ENCODE peak calls at places on chromosomes 16 and 17, in five cellular contexts. One of them, this sample, is unnamed.

GRCh38 chr17:40646791-40647548 is 648 bp downstream of the SMARCE1 start:
- DNase-seq in GM12864: peak; percentile 26
- DNase-seq in Calu3: no peak
- DNase-seq in OCI-LY7: peak; percentile 73
- DNase-seq in stromal cell of bone marrow: no peak
- DNase-seq in this sample: no peak

GRCh38 chr16:28301154-28301553 is 8.8 kb downstream of the SBK1 start:
- DNase-seq in GM12864: no peak
- DNase-seq in Calu3: no peak
- DNase-seq in OCI-LY7: no peak
- DNase-seq in stromal cell of bone marrow: no peak
- DNase-seq in this sample: no peak

GRCh38 chr17:44004761-44005526 is 522 bp downstream of the NAGS start:
- DNase-seq in GM12864: no peak
- DNase-seq in Calu3: peak; percentile 32
- DNase-seq in OCI-LY7: no peak
- DNase-seq in stromal cell of bone marrow: no peak
- DNase-seq in this sample: no peak

GRCh38 chr16:53504665-53505064 is 1.7 kb upstream of the AKTIP start:
- DNase-seq in GM12864: no peak
- DNase-seq in Calu3: peak; percentile 18
- DNase-seq in OCI-LY7: no peak
- DNase-seq in stromal cell of bone marrow: peak; percentile 26
- DNase-seq in this sample: no peak

GRCh38 chr17:62692721-62693431 is 65.4 kb downstream of the MRC2 start:
- DNase-seq in GM12864: no peak
- DNase-seq in Calu3: peak; percentile 26
- DNase-seq in OCI-LY7: no peak
- DNase-seq in stromal cell of bone marrow: no peak
- DNase-seq in this sample: peak; percentile 33

GRCh38 chr17:45425984-45426413 is 6.7 kb downstream of the ARHGAP27 start:
- DNase-seq in GM12864: no peak
- DNase-seq in Calu3: no peak
- DNase-seq in OCI-LY7: no peak
- DNase-seq in stromal cell of bone marrow: no peak
- DNase-seq in this sample: no peak

GRCh38 chr17:13597723-13598347 is 3.9 kb downstream of the HS3ST3A1 start:
- DNase-seq in GM12864: peak; percentile 3
- DNase-seq in Calu3: peak; percentile 33
- DNase-seq in OCI-LY7: peak; percentile 49
- DNase-seq in stromal cell of bone marrow: peak; percentile 35
- DNase-seq in this sample: peak; percentile 67

GRCh38 chr17:4852504-4853075 is 19.4 kb downstream of the MINK1 start:
- DNase-seq in GM12864: no peak
- DNase-seq in Calu3: peak; percentile 25
- DNase-seq in OCI-LY7: no peak
- DNase-seq in stromal cell of bone marrow: peak; percentile 29
- DNase-seq in this sample: no peak

GRCh38 chr16:89618114-89618999 is 4.9 kb downstream of the DPEP1 start:
- DNase-seq in GM12864: no peak
- DNase-seq in Calu3: no peak
- DNase-seq in OCI-LY7: no peak
- DNase-seq in stromal cell of bone marrow: no peak
- DNase-seq in this sample: peak; percentile 28

GRCh38 chr17:62760059-62760887 is 47.8 kb downstream of the MARCHF10 start:
- DNase-seq in GM12864: no peak
- DNase-seq in Calu3: no peak
- DNase-seq in OCI-LY7: no peak
- DNase-seq in stromal cell of bone marrow: no peak
- DNase-seq in this sample: no peak

GRCh38 chr17:48134912-48135480 is 27.4 kb downstream of the SNX11 start:
- DNase-seq in GM12864: no peak
- DNase-seq in Calu3: no peak
- DNase-seq in OCI-LY7: peak; percentile 24
- DNase-seq in stromal cell of bone marrow: no peak
- DNase-seq in this sample: no peak

GRCh38 chr17:9241371-9241712 is 220.0 kb downstream of the NTN1 start:
- DNase-seq in GM12864: no peak
- DNase-seq in Calu3: no peak
- DNase-seq in OCI-LY7: no peak
- DNase-seq in stromal cell of bone marrow: no peak
- DNase-seq in this sample: no peak

GRCh38 chr16:31456988-31457360 is 2.3 kb upstream of the ARMC5 start:
- DNase-seq in GM12864: no peak
- DNase-seq in Calu3: no peak
- DNase-seq in OCI-LY7: no peak
- DNase-seq in stromal cell of bone marrow: no peak
- DNase-seq in this sample: no peak

GRCh38 chr17:33086041-33086440 is 94.4 kb downstream of the SPACA3 start:
- DNase-seq in GM12864: no peak
- DNase-seq in Calu3: no peak
- DNase-seq in OCI-LY7: no peak
- DNase-seq in stromal cell of bone marrow: no peak
- DNase-seq in this sample: no peak

GRCh38 chr16:21166561-21166961 is 8.1 kb downstream of the LDAF1 start:
- DNase-seq in GM12864: no peak
- DNase-seq in Calu3: no peak
- DNase-seq in OCI-LY7: no peak
- DNase-seq in stromal cell of bone marrow: no peak
- DNase-seq in this sample: no peak

GRCh38 chr17:36808181-36808661 is 129.1 kb upstream of the LHX1 start:
- DNase-seq in GM12864: no peak
- DNase-seq in Calu3: no peak
- DNase-seq in OCI-LY7: no peak
- DNase-seq in stromal cell of bone marrow: no peak
- DNase-seq in this sample: no peak

GRCh38 chr17:62740066-62740465 is 68.0 kb downstream of the MARCHF10 start:
- DNase-seq in GM12864: no peak
- DNase-seq in Calu3: no peak
- DNase-seq in OCI-LY7: no peak
- DNase-seq in stromal cell of bone marrow: no peak
- DNase-seq in this sample: no peak

GRCh38 chr17:80279895-80280294 is 19.2 kb downstream of the RNF213 start:
- DNase-seq in GM12864: no peak
- DNase-seq in Calu3: no peak
- DNase-seq in OCI-LY7: no peak
- DNase-seq in stromal cell of bone marrow: peak; percentile 67
- DNase-seq in this sample: no peak

GRCh38 chr16:85286970-85287814 is 174.9 kb upstream of the CIBAR2 start:
- DNase-seq in GM12864: no peak
- DNase-seq in Calu3: no peak
- DNase-seq in OCI-LY7: no peak
- DNase-seq in stromal cell of bone marrow: no peak
- DNase-seq in this sample: no peak

GRCh38 chr16:1045363-1046270 is 26.9 kb upstream of the SSTR5 start:
- DNase-seq in GM12864: no peak
- DNase-seq in Calu3: no peak
- DNase-seq in OCI-LY7: no peak
- DNase-seq in stromal cell of bone marrow: no peak
- DNase-seq in this sample: no peak

GRCh38 chr16:81831722-81832126 is 52.6 kb downstream of the PLCG2 start:
- DNase-seq in GM12864: peak; percentile 95
- DNase-seq in Calu3: no peak
- DNase-seq in OCI-LY7: peak; percentile 95
- DNase-seq in stromal cell of bone marrow: no peak
- DNase-seq in this sample: peak; percentile 95

GRCh38 chr16:87543436-87544191 is 50.8 kb upstream of the ZCCHC14 start:
- DNase-seq in GM12864: no peak
- DNase-seq in Calu3: no peak
- DNase-seq in OCI-LY7: peak; percentile 14
- DNase-seq in stromal cell of bone marrow: no peak
- DNase-seq in this sample: peak; percentile 57

GRCh38 chr16:15757630-15758251 is 99.1 kb downstream of the MYH11 start:
- DNase-seq in GM12864: no peak
- DNase-seq in Calu3: no peak
- DNase-seq in OCI-LY7: peak; percentile 14
- DNase-seq in stromal cell of bone marrow: no peak
- DNase-seq in this sample: no peak

GRCh38 chr17:81510798-81511549 is 1.6 kb downstream of the ACTG1 start:
- DNase-seq in GM12864: no peak
- DNase-seq in Calu3: no peak
- DNase-seq in OCI-LY7: peak; percentile 54
- DNase-seq in stromal cell of bone marrow: no peak
- DNase-seq in this sample: no peak

GRCh38 chr17:35373984-35374765 is 754 bp upstream of the SLFN11 start:
- DNase-seq in GM12864: no peak
- DNase-seq in Calu3: peak; percentile 28
- DNase-seq in OCI-LY7: no peak
- DNase-seq in stromal cell of bone marrow: peak; percentile 38
- DNase-seq in this sample: peak; percentile 72

GRCh38 chr17:50318551-50319310 is 27.2 kb upstream of the XYLT2 start:
- DNase-seq in GM12864: no peak
- DNase-seq in Calu3: no peak
- DNase-seq in OCI-LY7: no peak
- DNase-seq in stromal cell of bone marrow: no peak
- DNase-seq in this sample: no peak

GRCh38 chr16:86523166-86523740 is 12.9 kb downstream of the FOXF1 start:
- DNase-seq in GM12864: no peak
- DNase-seq in Calu3: no peak
- DNase-seq in OCI-LY7: no peak
- DNase-seq in stromal cell of bone marrow: no peak
- DNase-seq in this sample: no peak

GRCh38 chr17:37698132-37698615 is 46.7 kb downstream of the HNF1B start:
- DNase-seq in GM12864: no peak
- DNase-seq in Calu3: peak; percentile 81
- DNase-seq in OCI-LY7: no peak
- DNase-seq in stromal cell of bone marrow: no peak
- DNase-seq in this sample: no peak

GRCh38 chr16:57039148-57039812 is 49.9 kb downstream of the NLRC5 start:
- DNase-seq in GM12864: peak; percentile 75
- DNase-seq in Calu3: no peak
- DNase-seq in OCI-LY7: peak; percentile 93
- DNase-seq in stromal cell of bone marrow: peak; percentile 25
- DNase-seq in this sample: peak; percentile 84

GRCh38 chr17:50206604-50207293 is 5.3 kb upstream of the COL1A1 start:
- DNase-seq in GM12864: no peak
- DNase-seq in Calu3: peak; percentile 46
- DNase-seq in OCI-LY7: no peak
- DNase-seq in stromal cell of bone marrow: no peak
- DNase-seq in this sample: no peak

This sample was measured in KBM-7.